ENCODE peak calls at places on chromosomes 7 and 10, in five cellular contexts. I, E, P, F and M are unnamed samples.

GRCh38 chr7:140155428-140155827 is 21.4 kb downstream of the KDM7A start:
- DNase-seq in P (no peak), I (no peak), E (no peak), F (no peak), M (no peak)

GRCh38 chr10:100119726-100120125 is 38.1 kb upstream of the CPN1 start:
- DNase-seq in P (no peak), I (no peak), E (no peak), F (no peak), M (no peak)

GRCh38 chr10:51860257-51860656 is 160.9 kb upstream of the CSTF2T start:
- DNase-seq in I (no peak), F (no peak), E (no peak), P (no peak), M (no peak)

GRCh38 chr7:120989571-120990220 is 1.2 kb downstream of the CPED1 start:
- DNase-seq in P (peak), I (no peak), F (no peak), E (no peak), M (no peak)

GRCh38 chr10:98267894-98268693 is at the start of gene LOXL4:
- DNase-seq in P (peak), I (no peak), F (no peak), E (no peak), M (no peak)

GRCh38 chr7:13797545-13797944 is 191.9 kb downstream of the ETV1 start:
- DNase-seq in I (no peak), F (no peak), E (no peak), P (no peak), M (no peak)

GRCh38 chr10:28922861-28923260 is 245.5 kb downstream of the BAMBI start:
- DNase-seq in F (no peak), E (no peak), I (no peak), P (no peak), M (no peak)

GRCh38 chr7:125084196-125084595 is 154.6 kb upstream of the POT1 start:
- DNase-seq in F (no peak), I (no peak), E (no peak), P (no peak), M (no peak)

GRCh38 chr10:91296471-91296870 is 76.0 kb downstream of the PCGF5 start:
- DNase-seq in I (no peak), P (no peak), F (no peak), E (peak), M (no peak)

GRCh38 chr10:133091316-133091715 is 3.6 kb downstream of the ADGRA1 start:
- DNase-seq in E (no peak), F (no peak), I (no peak), P (no peak), M (no peak)

GRCh38 chr10:18136056-18136916 is 3.9 kb upstream of the CACNB2 start:
- DNase-seq in I (no peak), P (no peak), E (no peak), F (no peak), M (no peak)

GRCh38 chr10:104688251-104688650 is 47.2 kb downstream of the SORCS3 start:
- DNase-seq in I (no peak), E (no peak), F (no peak), P (no peak), M (no peak)

GRCh38 chr7:73427902-73428696 is 5.5 kb upstream of the FZD9 start:
- DNase-seq in P (no peak), E (no peak), I (no peak), F (no peak), M (no peak)

GRCh38 chr10:7872041-7872442 is 53.7 kb downstream of the TAF3 start:
- DNase-seq in P (no peak), E (no peak), I (no peak), F (no peak), M (no peak)

GRCh38 chr7:90708841-90709317 is 112.8 kb downstream of the CDK14 start:
- DNase-seq in E (peak), F (no peak), P (no peak), I (no peak), M (peak)

GRCh38 chr7:37068902-37069301 is 344.6 kb upstream of the AOAH start:
- DNase-seq in I (no peak), E (no peak), P (no peak), F (no peak), M (no peak)

GRCh38 chr7:94395141-94396041 is 696 bp downstream of the COL1A2 start:
- DNase-seq in F (no peak), I (peak), E (peak), P (no peak), M (no peak)

GRCh38 chr10:43598447-43598846 is 7.8 kb upstream of the ZNF485 start:
- DNase-seq in I (no peak), P (peak), E (no peak), F (no peak), M (no peak)

GRCh38 chr7:19772858-19773337 is 519 bp downstream of the TMEM196 start:
- DNase-seq in P (peak), I (no peak), E (peak), F (no peak), M (no peak)

GRCh38 chr10:30762620-30763019 is 133.1 kb upstream of the LYZL2 start:
- DNase-seq in E (no peak), I (no peak), P (no peak), F (no peak), M (no peak)

GRCh38 chr7:2966466-2967078 is 77.1 kb downstream of the CARD11 start:
- DNase-seq in I (no peak), F (no peak), E (no peak), P (no peak), M (no peak)

GRCh38 chr10:11272915-11273389 is 255.3 kb downstream of the CELF2 start:
- DNase-seq in I (no peak), F (no peak), P (no peak), E (no peak), M (no peak)